ENCODE peak calls at places on chromosomes 12 and 14, in ten cellular contexts. One of them, this sample, is unnamed.

GRCh38 chr12:57893460-57894353 is 47.2 kb upstream of the CTDSP2 start:
- DNase-seq in esophagus squamous epithelium: no peak
- DNase-seq in heart left ventricle: peak; percentile 96
- DNase-seq in cardiac muscle cell: peak; percentile 97
- DNase-seq in left lung: peak; percentile 90
- DNase-seq in psoas muscle: peak; percentile 92
- DNase-seq in Panc1: no peak
- DNase-seq in sigmoid colon: peak; percentile 100
- DNase-seq in heart right ventricle: peak; percentile 95
- DNase-seq in body of pancreas: peak; percentile 82
- DNase-seq in this sample: no peak

GRCh38 chr12:50062733-50063452 is 5.5 kb downstream of the ASIC1 start:
- DNase-seq in heart left ventricle: no peak
- DNase-seq in psoas muscle: no peak
- DNase-seq in left lung: no peak
- DNase-seq in cardiac muscle cell: no peak
- DNase-seq in heart right ventricle: no peak
- DNase-seq in esophagus squamous epithelium: no peak
- DNase-seq in body of pancreas: no peak
- DNase-seq in Panc1: no peak
- DNase-seq in sigmoid colon: no peak
- DNase-seq in this sample: no peak

GRCh38 chr14:68146812-68147211 is 327.2 kb downstream of the RAD51B start:
- DNase-seq in esophagus squamous epithelium: no peak
- DNase-seq in psoas muscle: no peak
- DNase-seq in heart right ventricle: no peak
- DNase-seq in cardiac muscle cell: peak; percentile 97
- DNase-seq in body of pancreas: no peak
- DNase-seq in left lung: no peak
- DNase-seq in sigmoid colon: no peak
- DNase-seq in Panc1: no peak
- DNase-seq in heart left ventricle: no peak
- DNase-seq in this sample: no peak

GRCh38 chr12:59650594-59651229 is 54.9 kb downstream of the SLC16A7 start:
- DNase-seq in heart left ventricle: no peak
- DNase-seq in Panc1: no peak
- DNase-seq in left lung: no peak
- DNase-seq in esophagus squamous epithelium: no peak
- DNase-seq in heart right ventricle: no peak
- DNase-seq in cardiac muscle cell: peak; percentile 40
- DNase-seq in psoas muscle: no peak
- DNase-seq in body of pancreas: peak; percentile 34
- DNase-seq in sigmoid colon: no peak
- DNase-seq in this sample: no peak

GRCh38 chr12:119200601-119201000 is 21.9 kb downstream of the HSPB8 start:
- DNase-seq in left lung: no peak
- DNase-seq in Panc1: no peak
- DNase-seq in esophagus squamous epithelium: no peak
- DNase-seq in cardiac muscle cell: no peak
- DNase-seq in heart left ventricle: no peak
- DNase-seq in psoas muscle: no peak
- DNase-seq in sigmoid colon: no peak
- DNase-seq in heart right ventricle: no peak
- DNase-seq in body of pancreas: no peak
- DNase-seq in this sample: no peak

GRCh38 chr12:126156806-126157574 is 1091.8 kb downstream of the AACS start:
- DNase-seq in esophagus squamous epithelium: no peak
- DNase-seq in sigmoid colon: no peak
- DNase-seq in heart right ventricle: no peak
- DNase-seq in cardiac muscle cell: no peak
- DNase-seq in Panc1: no peak
- DNase-seq in left lung: no peak
- DNase-seq in psoas muscle: no peak
- DNase-seq in heart left ventricle: no peak
- DNase-seq in body of pancreas: peak; percentile 95
- DNase-seq in this sample: no peak

GRCh38 chr12:109760930-109761630 is 47.5 kb downstream of the FAM222A start:
- DNase-seq in left lung: no peak
- DNase-seq in sigmoid colon: peak; percentile 54
- DNase-seq in Panc1: no peak
- DNase-seq in esophagus squamous epithelium: no peak
- DNase-seq in psoas muscle: no peak
- DNase-seq in body of pancreas: no peak
- DNase-seq in cardiac muscle cell: no peak
- DNase-seq in heart left ventricle: no peak
- DNase-seq in heart right ventricle: no peak
- DNase-seq in this sample: no peak

GRCh38 chr14:29227631-29228030 is 461.0 kb downstream of the FOXG1 start:
- DNase-seq in psoas muscle: no peak
- DNase-seq in left lung: no peak
- DNase-seq in body of pancreas: no peak
- DNase-seq in cardiac muscle cell: peak; percentile 32
- DNase-seq in heart right ventricle: no peak
- DNase-seq in Panc1: no peak
- DNase-seq in esophagus squamous epithelium: no peak
- DNase-seq in heart left ventricle: no peak
- DNase-seq in sigmoid colon: no peak
- DNase-seq in this sample: no peak

GRCh38 chr12:7282844-7283243 is 21.0 kb upstream of the ACSM4 start:
- DNase-seq in heart right ventricle: no peak
- DNase-seq in sigmoid colon: no peak
- DNase-seq in left lung: no peak
- DNase-seq in heart left ventricle: no peak
- DNase-seq in psoas muscle: no peak
- DNase-seq in Panc1: no peak
- DNase-seq in esophagus squamous epithelium: no peak
- DNase-seq in body of pancreas: no peak
- DNase-seq in cardiac muscle cell: no peak
- DNase-seq in this sample: no peak

GRCh38 chr12:3483089-3483488 is 7.9 kb upstream of the PRMT8 start:
- DNase-seq in sigmoid colon: no peak
- DNase-seq in esophagus squamous epithelium: no peak
- DNase-seq in cardiac muscle cell: no peak
- DNase-seq in heart left ventricle: no peak
- DNase-seq in left lung: no peak
- DNase-seq in Panc1: no peak
- DNase-seq in body of pancreas: no peak
- DNase-seq in heart right ventricle: no peak
- DNase-seq in psoas muscle: no peak
- DNase-seq in this sample: no peak

GRCh38 chr14:36605506-36605857 is 23.1 kb upstream of the NKX2-8 start:
- DNase-seq in esophagus squamous epithelium: no peak
- DNase-seq in Panc1: no peak
- DNase-seq in psoas muscle: no peak
- DNase-seq in heart left ventricle: no peak
- DNase-seq in cardiac muscle cell: peak; percentile 5
- DNase-seq in heart right ventricle: no peak
- DNase-seq in sigmoid colon: no peak
- DNase-seq in body of pancreas: no peak
- DNase-seq in left lung: no peak
- DNase-seq in this sample: no peak

GRCh38 chr12:8667280-8667679 is 4.7 kb upstream of the MFAP5 start:
- DNase-seq in sigmoid colon: no peak
- DNase-seq in heart left ventricle: no peak
- DNase-seq in esophagus squamous epithelium: no peak
- DNase-seq in body of pancreas: no peak
- DNase-seq in psoas muscle: no peak
- DNase-seq in heart right ventricle: no peak
- DNase-seq in left lung: no peak
- DNase-seq in cardiac muscle cell: no peak
- DNase-seq in Panc1: no peak
- DNase-seq in this sample: no peak

GRCh38 chr12:52798003-52798670 is 2.2 kb upstream of the KRT3 start:
- DNase-seq in body of pancreas: no peak
- DNase-seq in cardiac muscle cell: no peak
- DNase-seq in left lung: no peak
- DNase-seq in esophagus squamous epithelium: no peak
- DNase-seq in Panc1: no peak
- DNase-seq in heart left ventricle: no peak
- DNase-seq in sigmoid colon: no peak
- DNase-seq in psoas muscle: no peak
- DNase-seq in heart right ventricle: no peak
- DNase-seq in this sample: no peak

GRCh38 chr14:65073605-65074201 is 28.6 kb downstream of the MAX start:
- DNase-seq in esophagus squamous epithelium: no peak
- DNase-seq in heart left ventricle: no peak
- DNase-seq in heart right ventricle: no peak
- DNase-seq in psoas muscle: no peak
- DNase-seq in body of pancreas: no peak
- DNase-seq in sigmoid colon: no peak
- DNase-seq in cardiac muscle cell: no peak
- DNase-seq in Panc1: no peak
- DNase-seq in left lung: no peak
- DNase-seq in this sample: no peak

GRCh38 chr14:75015496-75015895 is 12.8 kb downstream of the EIF2B2 start:
- DNase-seq in heart left ventricle: no peak
- DNase-seq in sigmoid colon: no peak
- DNase-seq in body of pancreas: no peak
- DNase-seq in heart right ventricle: no peak
- DNase-seq in psoas muscle: no peak
- DNase-seq in esophagus squamous epithelium: no peak
- DNase-seq in Panc1: no peak
- DNase-seq in left lung: no peak
- DNase-seq in cardiac muscle cell: no peak
- DNase-seq in this sample: no peak
- H3K36me3 ChIP-seq in heart left ventricle: peaks cover 91% of the 10 kb centered on the region
- H3K36me3 ChIP-seq in sigmoid colon: peaks cover 7% of the 10 kb centered on the region
- H3K36me3 ChIP-seq in body of pancreas: no peaks in the 10 kb centered on the region
- H3K36me3 ChIP-seq in heart right ventricle: peaks cover 88% of the 10 kb centered on the region
- H3K36me3 ChIP-seq in psoas muscle: peaks cover 11% of the 10 kb centered on the region
- H3K36me3 ChIP-seq in esophagus squamous epithelium: peaks cover 16% of the 10 kb centered on the region
- H3K36me3 ChIP-seq in Panc1: peaks cover 20% of the 10 kb centered on the region
- H3K36me3 ChIP-seq in left lung: no peaks in the 10 kb centered on the region
- H3K36me3 ChIP-seq in cardiac muscle cell: peaks cover 49% of the 10 kb centered on the region
- H3K36me3 ChIP-seq in this sample: peaks cover 48% of the 10 kb centered on the region

GRCh38 chr14:63928744-63929174 is 76.0 kb downstream of the SYNE2 start:
- DNase-seq in heart left ventricle: no peak
- DNase-seq in left lung: no peak
- DNase-seq in heart right ventricle: no peak
- DNase-seq in body of pancreas: no peak
- DNase-seq in Panc1: no peak
- DNase-seq in cardiac muscle cell: peak; percentile 57
- DNase-seq in psoas muscle: no peak
- DNase-seq in esophagus squamous epithelium: no peak
- DNase-seq in sigmoid colon: no peak
- DNase-seq in this sample: no peak
- H3K4me3 ChIP-seq in heart left ventricle: no peak overlapping the region
- H3K4me3 ChIP-seq in left lung: no peak overlapping the region
- H3K4me3 ChIP-seq in heart right ventricle: no peak overlapping the region
- H3K4me3 ChIP-seq in body of pancreas: no peak overlapping the region
- H3K4me3 ChIP-seq in Panc1: no peak overlapping the region
- H3K4me3 ChIP-seq in cardiac muscle cell: no peak overlapping the region
- H3K4me3 ChIP-seq in psoas muscle: no peak overlapping the region
- H3K4me3 ChIP-seq in esophagus squamous epithelium: no peak overlapping the region
- H3K4me3 ChIP-seq in sigmoid colon: no peak overlapping the region
- H3K4me3 ChIP-seq in this sample: no peak overlapping the region

DNA sequence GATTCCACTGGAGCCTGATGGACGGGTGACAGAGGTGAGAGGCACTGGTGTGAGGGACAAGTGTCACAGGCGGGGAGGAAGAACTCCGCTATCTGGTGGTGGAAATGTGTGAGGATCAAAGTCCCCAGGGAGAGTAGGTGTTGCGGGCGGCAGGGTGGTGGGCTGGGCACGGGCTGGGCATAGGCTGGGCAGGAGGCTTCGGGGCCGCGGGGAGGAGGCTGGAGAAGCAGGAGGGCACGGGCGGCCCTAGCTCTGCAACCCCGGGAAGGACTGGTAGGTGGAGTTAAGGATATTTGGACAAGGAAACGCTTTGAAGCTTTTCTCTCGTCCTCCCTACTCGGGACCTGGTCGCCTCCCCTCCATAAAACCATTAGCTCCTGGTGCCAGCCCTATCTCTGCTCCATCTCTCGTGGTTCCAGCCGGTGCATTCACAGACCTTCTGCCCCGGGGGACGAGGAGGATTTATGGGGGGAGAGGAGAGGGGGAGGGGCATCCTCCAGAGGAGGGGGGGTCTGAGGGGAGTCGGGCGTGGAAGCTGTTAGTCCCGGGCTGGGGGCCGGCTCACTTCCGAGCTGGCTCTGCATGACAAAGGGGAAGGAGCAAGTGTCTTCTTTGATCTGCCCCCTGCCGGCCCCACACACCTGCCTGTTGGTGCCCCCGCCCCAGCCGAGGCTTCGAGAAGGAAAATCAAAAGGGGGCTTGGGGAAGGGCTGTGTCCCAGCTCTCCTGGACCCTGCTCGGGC is 478 bp downstream of the WNT5B start:
- DNase-seq in cardiac muscle cell: no peak
- DNase-seq in heart right ventricle: no peak
- DNase-seq in heart left ventricle: no peak
- DNase-seq in Panc1: no peak
- DNase-seq in sigmoid colon: no peak
- DNase-seq in body of pancreas: peak; percentile 23
- DNase-seq in esophagus squamous epithelium: no peak
- DNase-seq in left lung: no peak
- DNase-seq in psoas muscle: no peak
- DNase-seq in this sample: no peak
- H3K36me3 ChIP-seq in cardiac muscle cell: peaks cover under 1% of the 10 kb centered on the region
- H3K36me3 ChIP-seq in heart right ventricle: no peaks in the 10 kb centered on the region
- H3K36me3 ChIP-seq in heart left ventricle: no peaks in the 10 kb centered on the region
- H3K36me3 ChIP-seq in Panc1: no peaks in the 10 kb centered on the region
- H3K36me3 ChIP-seq in sigmoid colon: no peaks in the 10 kb centered on the region
- H3K36me3 ChIP-seq in body of pancreas: no peaks in the 10 kb centered on the region
- H3K36me3 ChIP-seq in esophagus squamous epithelium: no peaks in the 10 kb centered on the region
- H3K36me3 ChIP-seq in left lung: no peaks in the 10 kb centered on the region
- H3K36me3 ChIP-seq in psoas muscle: no peaks in the 10 kb centered on the region
- H3K36me3 ChIP-seq in this sample: no peaks in the 10 kb centered on the region

GRCh38 chr14:103121846-103122577 is 1.2 kb upstream of the TNFAIP2 start:
- DNase-seq in body of pancreas: peak; percentile 92
- DNase-seq in sigmoid colon: peak; percentile 96
- DNase-seq in Panc1: no peak
- DNase-seq in heart right ventricle: peak; percentile 88
- DNase-seq in heart left ventricle: peak; percentile 93
- DNase-seq in esophagus squamous epithelium: no peak
- DNase-seq in psoas muscle: peak; percentile 91
- DNase-seq in left lung: peak; percentile 92
- DNase-seq in cardiac muscle cell: peak; percentile 94
- DNase-seq in this sample: no peak

GRCh38 chr14:103123128-103123633 is at the start of gene TNFAIP2:
- DNase-seq in heart left ventricle: peak; percentile 86
- DNase-seq in esophagus squamous epithelium: no peak
- DNase-seq in sigmoid colon: peak; percentile 84
- DNase-seq in psoas muscle: peak; percentile 74
- DNase-seq in cardiac muscle cell: peak; percentile 34
- DNase-seq in heart right ventricle: peak; percentile 67
- DNase-seq in Panc1: no peak
- DNase-seq in body of pancreas: peak; percentile 33
- DNase-seq in left lung: peak; percentile 93
- DNase-seq in this sample: no peak

GRCh38 chr14:103118663-103119404 is 4.4 kb upstream of the TNFAIP2 start:
- DNase-seq in heart left ventricle: peak; percentile 85
- DNase-seq in left lung: peak; percentile 97
- DNase-seq in heart right ventricle: peak; percentile 67
- DNase-seq in cardiac muscle cell: no peak
- DNase-seq in body of pancreas: no peak
- DNase-seq in esophagus squamous epithelium: no peak
- DNase-seq in psoas muscle: peak; percentile 68
- DNase-seq in Panc1: no peak
- DNase-seq in sigmoid colon: peak; percentile 87
- DNase-seq in this sample: no peak

GRCh38 chr14:103122578-103123127 is 608 bp upstream of the TNFAIP2 start:
- DNase-seq in Panc1: no peak
- DNase-seq in left lung: peak; percentile 80
- DNase-seq in esophagus squamous epithelium: no peak
- DNase-seq in sigmoid colon: no peak
- DNase-seq in body of pancreas: peak; percentile 25
- DNase-seq in psoas muscle: peak; percentile 44
- DNase-seq in heart right ventricle: peak; percentile 34
- DNase-seq in heart left ventricle: peak; percentile 67
- DNase-seq in cardiac muscle cell: peak; percentile 22
- DNase-seq in this sample: no peak

GRCh38 chr14:103121161-103121845 is 2.0 kb upstream of the TNFAIP2 start:
- DNase-seq in esophagus squamous epithelium: no peak
- DNase-seq in Panc1: no peak
- DNase-seq in body of pancreas: peak; percentile 27
- DNase-seq in heart left ventricle: peak; percentile 86
- DNase-seq in heart right ventricle: peak; percentile 69
- DNase-seq in sigmoid colon: peak; percentile 91
- DNase-seq in left lung: peak; percentile 93
- DNase-seq in psoas muscle: peak; percentile 83
- DNase-seq in cardiac muscle cell: peak; percentile 64
- DNase-seq in this sample: no peak
- H3K4me3 ChIP-seq in esophagus squamous epithelium: no peak overlapping the region
- H3K4me3 ChIP-seq in Panc1: peak overlapping the region; percentile 6
- H3K4me3 ChIP-seq in body of pancreas: no peak overlapping the region
- H3K4me3 ChIP-seq in heart left ventricle: peak overlapping the region; percentile 90
- H3K4me3 ChIP-seq in heart right ventricle: peak overlapping the region; percentile 86
- H3K4me3 ChIP-seq in sigmoid colon: peak overlapping the region; percentile 66
- H3K4me3 ChIP-seq in left lung: no peak overlapping the region
- H3K4me3 ChIP-seq in psoas muscle: no peak overlapping the region
- H3K4me3 ChIP-seq in cardiac muscle cell: no peak overlapping the region
- H3K4me3 ChIP-seq in this sample: no peak overlapping the region

This sample was measured in CD4-positive, alpha-beta memory T cell.